ENCODE peak calls at places on chromosomes 2 and 18, in six cellular contexts. O, M, N, E, V and S are unnamed samples.

GRCh38 chr2:70328921-70329561 is 27.2 kb upstream of the FAM136A start:
- DNase-seq in O (peak), M (no peak), N (no peak), E (no peak), V (no peak), S (peak)

GRCh38 chr2:167186465-167186864 is 298.2 kb downstream of the XIRP2 start:
- DNase-seq in O (no peak), M (no peak), N (no peak), E (no peak), V (no peak), S (no peak)

GRCh38 chr2:187890690-187891089 is 336.5 kb upstream of the TFPI start:
- DNase-seq in O (no peak), M (no peak), N (no peak), E (no peak), V (no peak), S (no peak)

GRCh38 chr2:111656893-111657292 is 227.1 kb downstream of the ANAPC1 start:
- DNase-seq in O (no peak), M (no peak), N (no peak), E (no peak), V (no peak), S (no peak)

GRCh38 chr2:239640676-239641580 is 240.1 kb upstream of the HDAC4 start:
- DNase-seq in O (no peak), M (peak), N (no peak), E (no peak), V (no peak), S (no peak)

GRCh38 chr18:686339-687111 is 25.9 kb downstream of the ENOSF1 start:
- DNase-seq in O (no peak), M (no peak), N (no peak), E (no peak), V (no peak), S (no peak)

GRCh38 chr18:54277899-54278298 is 8.6 kb downstream of the POLI start:
- DNase-seq in O (no peak), M (no peak), N (no peak), E (no peak), V (no peak), S (no peak)

GRCh38 chr2:71684226-71685072 is 231.1 kb downstream of the DYSF start:
- DNase-seq in O (no peak), M (no peak), N (no peak), E (no peak), V (no peak), S (no peak)

GRCh38 chr2:133262888-133263287 is 305.4 kb downstream of the NCKAP5 start:
- DNase-seq in O (no peak), M (no peak), N (no peak), E (no peak), V (no peak), S (no peak)

GRCh38 chr2:126947090-126947404 is 48.4 kb downstream of the TEX51 start:
- DNase-seq in O (no peak), M (no peak), N (no peak), E (no peak), V (no peak), S (no peak)

GRCh38 chr2:208363485-208363884 is 43.1 kb upstream of the PTH2R start:
- DNase-seq in O (no peak), M (no peak), N (peak), E (no peak), V (no peak), S (no peak)

GRCh38 chr2:100821913-100822260 is 1.9 kb downstream of the NPAS2 start:
- DNase-seq in O (no peak), M (no peak), N (no peak), E (no peak), V (no peak), S (no peak)

GRCh38 chr2:232537079-232537478 is 2.4 kb upstream of the CHRNG start:
- DNase-seq in O (no peak), M (no peak), N (no peak), E (no peak), V (no peak), S (no peak)

GRCh38 chr2:104769096-104769495 is 84.8 kb upstream of the POU3F3 start:
- DNase-seq in O (no peak), M (no peak), N (no peak), E (no peak), V (no peak), S (no peak)

GRCh38 chr2:213834746-213835145 is 550.5 kb downstream of the SPAG16 start:
- DNase-seq in O (no peak), M (no peak), N (no peak), E (no peak), V (no peak), S (no peak)

GRCh38 chr2:169776483-169776802 is 22.2 kb upstream of the SSB start:
- DNase-seq in O (no peak), M (no peak), N (no peak), E (no peak), V (no peak), S (no peak)

GRCh38 chr2:189234991-189235390 is 55.4 kb upstream of the COL5A2 start:
- DNase-seq in O (no peak), M (no peak), N (no peak), E (no peak), V (no peak), S (no peak)

GRCh38 chr2:68465081-68465916 is 1.8 kb downstream of the FBXO48 start:
- DNase-seq in O (no peak), M (peak), N (no peak), E (no peak), V (no peak), S (no peak)

GRCh38 chr18:64966667-64967066 is 784.1 kb upstream of the CDH7 start:
- DNase-seq in O (no peak), M (no peak), N (no peak), E (no peak), V (no peak), S (no peak)

GRCh38 chr2:240154606-240155005 is 14.1 kb upstream of the OTOS start:
- DNase-seq in O (no peak), M (no peak), N (no peak), E (no peak), V (no peak), S (no peak)

GRCh38 chr2:52934354-52934898 is 833.2 kb upstream of the CHAC2 start:
- DNase-seq in O (no peak), M (no peak), N (no peak), E (no peak), V (peak), S (no peak)

GRCh38 chr2:114068438-114068837 is 178.5 kb downstream of the ACTR3 start:
- DNase-seq in O (no peak), M (no peak), N (peak), E (no peak), V (no peak), S (no peak)

GRCh38 chr2:149733936-149734685 is 146.5 kb upstream of the MMADHC start:
- DNase-seq in O (no peak), M (no peak), N (no peak), E (no peak), V (no peak), S (no peak)

GRCh38 chr2:216354236-216354788 is 18.0 kb downstream of the MARCHF4 start:
- DNase-seq in O (no peak), M (no peak), N (no peak), E (no peak), V (no peak), S (no peak)

GRCh38 chr2:166017208-166017607 is 63.6 kb upstream of the TTC21B start:
- DNase-seq in O (no peak), M (no peak), N (no peak), E (no peak), V (no peak), S (no peak)

GRCh38 chr18:68234676-68235075 is 480.2 kb downstream of the TMX3 start:
- DNase-seq in O (no peak), M (no peak), N (peak), E (no peak), V (no peak), S (no peak)

GRCh38 chr2:98912221-98912851 is 23.7 kb downstream of the CRACDL start:
- DNase-seq in O (no peak), M (peak), N (no peak), E (no peak), V (peak), S (peak)

GRCh38 chr18:46427216-46427995 is 229.6 kb downstream of the LOXHD1 start:
- DNase-seq in O (no peak), M (peak), N (no peak), E (no peak), V (no peak), S (no peak)

GRCh38 chr2:216131175-216131926 is 22.2 kb downstream of the XRCC5 start:
- DNase-seq in O (no peak), M (no peak), N (no peak), E (no peak), V (no peak), S (no peak)

GRCh38 chr2:208147759-208148158 is 1.8 kb upstream of the CRYGB start:
- DNase-seq in O (no peak), M (no peak), N (no peak), E (no peak), V (no peak), S (no peak)

GRCh38 chr2:10124538-10125045 is 2.1 kb downstream of the RRM2 start:
- DNase-seq in O (peak), M (no peak), N (peak), E (no peak), V (peak), S (peak)

GRCh38 chr2:169285528-169285927 is 76.8 kb downstream of the LRP2 start:
- DNase-seq in O (no peak), M (no peak), N (no peak), E (no peak), V (no peak), S (no peak)

GRCh38 chr18:2515908-2516625 is 55.2 kb downstream of the METTL4 start:
- DNase-seq in O (no peak), M (no peak), N (peak), E (no peak), V (peak), S (no peak)

GRCh38 chr2:189222440-189222839 is 42.9 kb upstream of the COL5A2 start:
- DNase-seq in O (peak), M (no peak), N (no peak), E (no peak), V (no peak), S (peak)

GRCh38 chr18:484749-485464 is 15.6 kb downstream of the COLEC12 start:
- DNase-seq in O (no peak), M (no peak), N (peak), E (no peak), V (no peak), S (no peak)